ENCODE peak calls at places on chromosomes 16 and 17, in four cellular contexts. J is K562, H is GM12878, I is H1. T is an unnamed sample.

GRCh38 chr17:80474231-80474932 is 2.0 kb downstream of the NPTX1 start:
- DNase-seq in H (no peak), I (no peak), J (peak; percentile 40), T (peak; percentile 58)

GRCh38 chr16:76278976-76279375 is 1.8 kb downstream of the CNTNAP4 start:
- DNase-seq in H (no peak), J (no peak), I (no peak), T (no peak)

GRCh38 chr17:44792276-44792675 is 33.5 kb downstream of the ADAM11 start:
- DNase-seq in H (no peak), I (no peak), J (no peak), T (no peak)

GRCh38 chr16:85576944-85577343 is 36.2 kb upstream of the GSE1 start:
- DNase-seq in H (no peak), J (no peak), I (no peak), T (no peak)

GRCh38 chr17:9204026-9204425 is 182.7 kb downstream of the NTN1 start:
- DNase-seq in H (no peak), J (no peak), I (no peak), T (no peak)

GRCh38 chr17:15087946-15088345 is 177.2 kb downstream of the PMP22 start:
- DNase-seq in I (no peak), J (no peak), H (no peak), T (no peak)

GRCh38 chr17:74190154-74190553 is 13.3 kb upstream of the RPL38 start:
- DNase-seq in I (no peak), H (no peak), J (peak; percentile 77), T (peak; percentile 66)

GRCh38 chr17:22286337-22287041 is 594.2 kb downstream of the KCNJ18 start:
- DNase-seq in H (no peak), J (no peak), I (no peak), T (no peak)

GRCh38 chr17:56172517-56172982 is 19.3 kb downstream of the ANKFN1 start:
- DNase-seq in J (no peak), I (no peak), H (no peak), T (no peak)

GRCh38 chr17:32386844-32387243 is 36.9 kb downstream of the ZNF207 start:
- DNase-seq in I (no peak), J (no peak), H (no peak), T (no peak)

GRCh38 chr17:17685775-17686291 is 4.6 kb downstream of the RAI1 start:
- DNase-seq in J (no peak), I (no peak), H (no peak), T (peak; percentile 60)

GRCh38 chr17:38451840-38452529 is 23.7 kb downstream of the ARHGAP23 start:
- DNase-seq in H (no peak), J (no peak), I (no peak), T (no peak)

GRCh38 chr16:47697826-47698225 is 236.7 kb downstream of the PHKB start:
- DNase-seq in J (no peak), H (no peak), I (no peak), T (no peak)

GRCh38 chr17:48494335-48494734 is 36.5 kb downstream of the HOXB1 start:
- DNase-seq in I (no peak), H (no peak), J (no peak), T (no peak)

GRCh38 chr17:41500131-41500911 is 5.1 kb downstream of the KRT13 start:
- DNase-seq in I (no peak), H (no peak), J (peak; percentile 89), T (peak; percentile 77)

GRCh38 chr17:30519166-30519565 is 42.0 kb downstream of the GOSR1 start:
- DNase-seq in I (no peak), H (no peak), J (no peak), T (no peak)

GRCh38 chr17:78748048-78748729 is 33.9 kb downstream of the CYTH1 start:
- DNase-seq in H (no peak), I (no peak), J (no peak), T (no peak)

GRCh38 chr17:38731526-38732294 is 1.6 kb downstream of the CISD3 start:
- DNase-seq in J (no peak), I (no peak), H (no peak), T (no peak)

GRCh38 chr16:84500531-84500930 is 3.9 kb downstream of the MEAK7 start:
- DNase-seq in H (no peak), J (no peak), I (no peak), T (no peak)

GRCh38 chr17:46035112-46035818 is 36.2 kb downstream of the STH start:
- DNase-seq in J (no peak), H (no peak), I (no peak), T (no peak)
- TF ChIP-seq EGR1 in J (no peak), H (no peak), I (no peak), T (no peak)

GRCh38 chr16:15041260-15042011 is 14.4 kb downstream of the NTAN1 start:
- DNase-seq in J (peak; percentile 83), I (no peak), H (no peak), T (no peak)
- TF ChIP-seq EGR1 in J (peak; percentile 2), I (no peak), H (no peak), T (no peak)

GRCh38 chr17:82691714-82692113 is 6.8 kb downstream of the RAB40B start:
- DNase-seq in I (no peak), J (no peak), H (no peak), T (no peak)
- TF ChIP-seq EGR1 in I (no peak), J (no peak), H (no peak), T (no peak)

GRCh38 chr16:1472974-1473373 is 1.9 kb downstream of the CLCN7 start:
- DNase-seq in I (no peak), H (no peak), J (peak; percentile 83), T (no peak)
- TF ChIP-seq EGR1 in I (no peak), H (no peak), J (no peak), T (no peak)

DNA sequence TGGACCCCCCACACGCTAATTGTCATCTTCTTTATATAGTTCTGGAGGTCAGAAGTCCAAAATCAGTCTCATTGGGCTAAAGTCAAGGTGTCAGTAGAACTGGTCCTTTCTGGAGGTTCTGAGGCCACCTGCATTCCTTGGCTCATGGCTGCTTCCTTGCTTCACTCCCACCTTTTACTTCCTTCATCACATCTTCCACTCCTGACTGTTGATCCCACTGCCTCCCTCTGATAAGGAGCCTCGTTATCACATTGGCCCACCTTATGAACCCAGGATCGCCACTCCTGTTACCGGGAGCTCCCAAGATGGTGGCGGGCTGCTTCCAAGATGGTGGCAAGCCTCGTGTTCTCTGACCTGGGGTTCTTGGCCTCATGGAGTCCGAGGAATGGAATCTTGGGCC is 83.0 kb downstream of the CDC27 start:
- DNase-seq in I (no peak), H (no peak), J (no peak), T (no peak)
- TF ChIP-seq EGR1 in I (no peak), H (no peak), J (no peak), T (no peak)

T was measured in HCT116.